ENCODE peak calls at places on chromosomes 5 and 9, in four cellular contexts. K is GM19239, F is NCI-H2171, M is Caki2. P is an unnamed sample.

GRCh38 chr5:4387295-4387694 is 752.8 kb upstream of the ADAMTS16 start:
- DNase-seq in K (no peak), F (no peak), M (peak; percentile 78), P (no peak)

GRCh38 chr9:130927995-130928900 is 10.8 kb downstream of the FIBCD1 start:
- DNase-seq in K (peak; percentile 48), F (no peak), M (peak; percentile 88), P (no peak)

GRCh38 chr9:95130484-95130883 is 187.0 kb downstream of the FANCC start:
- DNase-seq in K (no peak), F (no peak), M (no peak), P (no peak)

GRCh38 chr9:113511856-113512761 is 48.6 kb downstream of the RGS3 start:
- DNase-seq in K (peak; percentile 45), F (no peak), M (no peak), P (no peak)

GRCh38 chr5:60036539-60036938 is 143.0 kb upstream of the PDE4D start:
- DNase-seq in K (no peak), F (no peak), M (no peak), P (no peak)

GRCh38 chr5:91636351-91636750 is 253.2 kb upstream of the ARRDC3 start:
- DNase-seq in K (no peak), F (no peak), M (no peak), P (no peak)

GRCh38 chr9:89189215-89189614 is 10.6 kb upstream of the SHC3 start:
- DNase-seq in K (no peak), F (no peak), M (no peak), P (no peak)

GRCh38 chr9:129586647-129587046 is 34.3 kb downstream of the C9orf50 start:
- DNase-seq in K (no peak), F (peak; percentile 40), M (no peak), P (no peak)

GRCh38 chr5:176429972-176430371 is 13.6 kb upstream of the CLTB start:
- DNase-seq in K (no peak), F (no peak), M (no peak), P (no peak)

GRCh38 chr9:121564861-121565260 is 65.2 kb upstream of the GGTA1 start:
- DNase-seq in K (no peak), F (no peak), M (no peak), P (no peak)

GRCh38 chr5:175590471-175590881 is 67.4 kb upstream of the HRH2 start:
- DNase-seq in K (no peak), F (no peak), M (peak; percentile 49), P (no peak)

GRCh38 chr5:66757219-66757833 is 161.1 kb downstream of the MAST4 start:
- DNase-seq in K (no peak), F (peak; percentile 27), M (no peak), P (peak; percentile 17)

GRCh38 chr5:172700686-172701324 is 59.7 kb downstream of the NEURL1B start:
- DNase-seq in K (no peak), F (no peak), M (no peak), P (no peak)

GRCh38 chr9:75088646-75089368 is 493 bp downstream of the OSTF1 start:
- DNase-seq in K (peak; percentile 38), F (peak; percentile 54), M (peak; percentile 11), P (peak; percentile 66)

GRCh38 chr5:132134384-132134783 is 60.8 kb downstream of the CSF2 start:
- DNase-seq in K (no peak), F (no peak), M (no peak), P (no peak)

GRCh38 chr5:93249651-93250289 is 331.2 kb downstream of the NR2F1-AS1 start:
- DNase-seq in K (no peak), F (no peak), M (peak; percentile 66), P (no peak)

GRCh38 chr9:130142635-130143034 is 29.6 kb upstream of the NCS1 start:
- DNase-seq in K (no peak), F (no peak), M (no peak), P (no peak)

GRCh38 chr9:14027114-14027812 is 286.7 kb downstream of the NFIB start:
- DNase-seq in K (no peak), F (no peak), M (peak; percentile 12), P (no peak)

P was measured in globus pallidus.